ENCODE peak calls at places on chromosomes 16 and 17, in nine cellular contexts. S, A, U, N, M, G, Q, C and K are unnamed samples.

GRCh38 chr17:58096892-58097291 is 13.7 kb downstream of the DYNLL2 start:
- DNase-seq in S (no peak), A (no peak), U (no peak), N (no peak), M (no peak), G (no peak), Q (no peak), C (no peak), K (peak; percentile 23)

GRCh38 chr17:59572301-59572924 is 7.0 kb downstream of the DHX40 start:
- DNase-seq in S (peak; percentile 5), A (peak; percentile 55), U (peak; percentile 11), N (no peak), M (no peak), G (no peak), Q (no peak), C (no peak), K (no peak)

GRCh38 chr16:86865866-86866675 is 287.7 kb downstream of the FOXL1 start:
- DNase-seq in S (no peak), A (peak; percentile 20), U (no peak), N (peak; percentile 78), M (no peak), G (no peak), Q (no peak), C (no peak), K (no peak)

GRCh38 chr17:882827-883585 is 96.6 kb downstream of the NXN start:
- DNase-seq in S (no peak), A (peak; percentile 77), U (peak; percentile 32), N (peak; percentile 76), M (no peak), G (no peak), Q (no peak), C (no peak), K (peak; percentile 88)

GRCh38 chr16:81694494-81695285 is 84.4 kb upstream of the PLCG2 start:
- DNase-seq in S (no peak), A (peak; percentile 51), U (no peak), N (peak; percentile 61), M (no peak), G (no peak), Q (no peak), C (no peak), K (no peak)

GRCh38 chr17:46894476-46895151 is 28.3 kb upstream of the GOSR2 start:
- DNase-seq in S (no peak), A (no peak), U (no peak), N (peak; percentile 37), M (no peak), G (no peak), Q (no peak), C (no peak), K (peak; percentile 83)

GRCh38 chr16:22855231-22855630 is 41.3 kb downstream of the HS3ST2 start:
- DNase-seq in S (no peak), A (no peak), U (no peak), N (no peak), M (no peak), G (no peak), Q (no peak), C (no peak), K (no peak)

GRCh38 chr16:54986404-54986803 is 55.7 kb downstream of the IRX5 start:
- DNase-seq in S (no peak), A (no peak), U (no peak), N (no peak), M (no peak), G (no peak), Q (no peak), C (no peak), K (no peak)

GRCh38 chr16:88871730-88872416 is 5.4 kb upstream of the PABPN1L start:
- DNase-seq in S (no peak), A (no peak), U (no peak), N (no peak), M (no peak), G (no peak), Q (no peak), C (no peak), K (no peak)

GRCh38 chr16:19542138-19542821 is 13.2 kb upstream of the VPS35L start:
- DNase-seq in S (no peak), A (no peak), U (no peak), N (no peak), M (no peak), G (no peak), Q (no peak), C (no peak), K (no peak)

GRCh38 chr17:60158751-60159478 is 9.1 kb downstream of the CA4 start:
- DNase-seq in S (no peak), A (peak; percentile 57), U (no peak), N (no peak), M (no peak), G (no peak), Q (no peak), C (no peak), K (no peak)

GRCh38 chr17:47875011-47875471 is 21.0 kb upstream of the SP2 start:
- DNase-seq in S (no peak), A (no peak), U (peak; percentile 62), N (no peak), M (no peak), G (no peak), Q (no peak), C (no peak), K (no peak)

GRCh38 chr16:83983491-83983890 is 15.4 kb downstream of the NECAB2 start:
- DNase-seq in S (peak; percentile 31), A (no peak), U (no peak), N (no peak), M (no peak), G (no peak), Q (no peak), C (no peak), K (no peak)